ENCODE peak calls at places on chromosomes 13 and 19, in eight cellular contexts. L, M, J, G, O, H, R and Y are unnamed samples. For H3K9me2 and H3K36me3, the result is how much of the 10 kb centered on the place peaks cover.

GRCh38 chr13:44259045-44260042 is 114.3 kb upstream of the SERP2 start:
- DNase-seq in M (peak), H (no peak), J (peak), L (no peak), O (no peak), G (no peak), R (peak), Y (peak)

GRCh38 chr19:1486720-1487575 is 3.2 kb downstream of the PCSK4 start:
- DNase-seq in R (no peak), H (no peak), L (no peak), G (no peak), M (no peak), O (no peak), J (no peak), Y (no peak)

GRCh38 chr19:15038304-15038703 is 11.0 kb upstream of the CASP14 start:
- DNase-seq in M (peak), L (no peak), H (no peak), R (no peak), O (peak), J (no peak), G (no peak), Y (no peak)

GRCh38 chr13:86464193-86464592 is 665.0 kb upstream of the SLITRK6 start:
- DNase-seq in M (peak), L (peak), J (no peak), R (peak), H (no peak), O (no peak), G (no peak), Y (no peak)

GRCh38 chr13:89925107-89925506 is 1422.4 kb upstream of the MIR17HG start:
- DNase-seq in G (peak), M (peak), H (no peak), O (no peak), J (peak), R (peak), L (peak), Y (no peak)

GRCh38 chr19:38949580-38950367 is 19.0 kb downstream of the MRPS12 start:
- DNase-seq in H (no peak), L (peak), M (peak), G (no peak), O (peak), J (peak), R (peak), Y (peak)

GRCh38 chr19:39381910-39382611 is 8.8 kb downstream of the PAF1 start:
- DNase-seq in O (no peak), M (no peak), L (no peak), R (peak), H (no peak), G (no peak), J (no peak), Y (no peak)

GRCh38 chr13:27203854-27204253 is 32.2 kb upstream of the USP12 start:
- DNase-seq in L (peak), O (no peak), G (no peak), H (no peak), J (no peak), M (peak), R (peak), Y (no peak)

GRCh38 chr13:52779028-52779612 is 39.5 kb upstream of the CNMD start:
- DNase-seq in R (no peak), J (no peak), O (no peak), G (no peak), M (no peak), L (peak), H (no peak), Y (no peak)

DNA sequence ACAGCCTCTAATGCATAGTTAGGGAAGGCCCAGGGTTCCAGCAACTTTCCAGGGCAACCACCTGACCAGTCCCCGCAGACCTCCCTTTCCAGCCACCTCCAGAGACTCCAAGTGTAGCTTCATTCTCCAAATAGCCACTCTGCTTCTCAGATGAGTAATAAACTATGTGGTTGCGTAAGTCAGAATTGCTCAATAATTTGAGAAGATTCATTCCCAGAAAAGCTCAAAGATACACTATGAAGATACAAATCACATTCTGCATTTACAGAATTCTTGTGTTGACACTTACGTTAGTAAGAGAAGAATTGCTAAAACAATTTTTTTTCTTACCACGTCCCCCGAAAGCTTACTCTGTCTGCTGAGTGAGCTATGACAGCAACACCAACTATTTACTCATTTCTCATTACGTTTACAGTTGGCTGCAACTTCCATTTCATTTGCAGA is 8.2 kb upstream of the LATS2 start:
- DNase-seq in R (peak), L (no peak), J (peak), H (no peak), O (no peak), G (no peak), M (peak), Y (no peak)
- H3K9me2 ChIP-seq in R (under half), L (under half), J (under half), H (under half), O (under half), G (under half), M (under half), Y (under half)

GRCh38 chr19:42428676-42429075 is 1.5 kb upstream of the LIPE start:
- DNase-seq in O (no peak), H (no peak), J (no peak), M (no peak), G (no peak), R (no peak), L (no peak), Y (no peak)

GRCh38 chr19:42436006-42436405 is 6.7 kb downstream of the CXCL17 start:
- DNase-seq in M (no peak), J (no peak), H (no peak), R (peak), O (no peak), G (no peak), L (no peak), Y (no peak)

GRCh38 chr19:42435316-42435715 is 7.4 kb downstream of the CXCL17 start:
- DNase-seq in O (no peak), M (no peak), R (no peak), L (no peak), G (no peak), H (no peak), J (no peak), Y (no peak)

GRCh38 chr19:42431486-42431885 is 4.3 kb upstream of the LIPE start:
- DNase-seq in R (no peak), M (no peak), H (no peak), G (no peak), J (no peak), O (no peak), L (no peak), Y (no peak)

GRCh38 chr19:42433503-42434260 is 6.5 kb upstream of the LIPE start:
- DNase-seq in H (peak), J (peak), O (peak), R (peak), L (peak), G (no peak), M (peak), Y (peak)
- H2AFZ ChIP-seq in H (peak), J (no peak), O (peak), R (peak), L (peak), G (peak), M (no peak), Y (peak)

DNA sequence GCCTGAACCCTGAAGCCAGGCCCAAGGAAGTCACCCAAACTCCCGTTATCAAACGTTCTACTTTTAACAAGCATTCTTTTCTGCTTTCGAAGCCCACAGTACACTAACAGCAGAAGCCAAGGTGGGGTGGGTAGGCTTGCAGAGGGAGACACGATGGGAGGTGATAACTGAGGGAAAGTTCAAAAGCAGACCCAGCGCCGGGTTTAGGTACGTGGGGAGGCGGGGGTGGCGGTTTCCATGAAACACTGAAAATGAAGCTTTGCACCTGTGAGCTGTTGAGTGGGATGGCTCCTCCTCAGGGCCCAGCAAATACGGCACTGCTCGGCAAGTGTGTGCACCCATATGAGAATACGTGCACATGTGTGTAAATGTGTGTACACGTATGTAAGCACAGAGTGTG is 49.8 kb downstream of the KLF2 start:
- DNase-seq in H (no peak), L (no peak), R (no peak), J (no peak), M (no peak), O (no peak), G (no peak), Y (no peak)
- H3K36me3 ChIP-seq in H (under half), L (under half), R (under half), J (under half), M (under half), O (under half), G (under half), Y (under half)

DNA sequence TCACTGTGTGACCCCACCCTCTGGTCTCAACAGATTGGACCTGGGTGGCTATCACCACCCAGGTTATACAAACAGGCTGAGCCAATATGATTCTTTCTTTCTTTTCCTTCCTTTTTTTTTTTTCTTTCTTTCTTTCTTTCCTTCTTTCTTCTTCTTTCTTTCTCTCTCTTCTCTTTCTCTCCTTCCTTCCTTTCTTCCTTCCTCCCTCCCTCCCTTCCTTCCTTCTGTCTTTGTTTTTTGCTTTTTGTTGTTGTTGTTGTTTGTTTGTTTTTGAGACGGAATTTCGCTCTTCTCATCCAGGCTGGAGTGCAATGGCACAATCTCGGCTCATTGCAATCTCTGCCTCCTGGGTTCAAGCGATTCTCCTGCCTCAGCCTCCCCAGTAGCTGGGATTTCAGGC is 17.0 kb upstream of the PTPRS start:
- DNase-seq in H (no peak), G (no peak), R (no peak), J (no peak), L (no peak), O (no peak), M (no peak), Y (no peak)
- H3K9me2 ChIP-seq in H (under half), G (under half), R (under half), J (under half), L (under half), O (under half), M (under half), Y (under half)